ENCODE peak calls at places on chromosomes 5 and 9, in eight cellular contexts. B is heart right ventricle, C is mesenchymal stem cell, Z is psoas muscle, M is ascending aorta, N is cardiac muscle cell, U is tibial artery, A is fibroblast of lung. I is an unnamed sample. For H3K9me3, H3K27me3 and H3K36me3, the result is how much of the 10 kb centered on the place peaks cover.

GRCh38 chr9:93650448-93650847 is 74.1 kb downstream of the PHF2 start:
- DNase-seq in A (no peak), B (no peak), M (no peak), Z (peak), U (peak), N (no peak), C (no peak), I (no peak)

GRCh38 chr5:77560677-77561263 is 68.7 kb upstream of the WDR41 start:
- DNase-seq in Z (no peak), U (no peak), M (no peak), B (no peak), A (peak), C (peak), N (peak), I (no peak)

GRCh38 chr5:80953587-80953986 is 6.6 kb upstream of the RASGRF2 start:
- DNase-seq in M (no peak), U (no peak), Z (no peak), C (no peak), N (no peak), B (no peak), A (no peak), I (no peak)

GRCh38 chr5:134851307-134851923 is 5.6 kb downstream of the C5orf24 start:
- DNase-seq in N (peak), Z (no peak), M (no peak), A (peak), B (no peak), U (no peak), C (peak), I (no peak)

GRCh38 chr5:163434410-163434866 is 3.0 kb upstream of the CCNG1 start:
- DNase-seq in U (no peak), N (peak), C (peak), Z (no peak), A (no peak), B (no peak), M (no peak), I (no peak)

GRCh38 chr9:134663753-134664415 is 22.3 kb downstream of the COL5A1 start:
- DNase-seq in C (no peak), A (no peak), B (no peak), U (no peak), N (no peak), Z (no peak), M (no peak), I (no peak)

GRCh38 chr5:134794136-134794535 is 35.6 kb downstream of the DDX46 start:
- DNase-seq in N (peak), U (no peak), C (peak), B (no peak), Z (no peak), A (no peak), M (no peak), I (no peak)

GRCh38 chr5:6748142-6748541 is 34.9 kb downstream of the TENT4A start:
- DNase-seq in C (no peak), A (no peak), Z (peak), M (no peak), N (no peak), U (no peak), B (no peak), I (no peak)

GRCh38 chr5:74538206-74538661 is 102.3 kb downstream of the ENC1 start:
- DNase-seq in C (peak), N (peak), Z (peak), M (peak), U (peak), A (peak), B (peak), I (no peak)

GRCh38 chr5:120096413-120096812 is 367.7 kb upstream of the PRR16 start:
- DNase-seq in M (no peak), N (peak), C (peak), A (peak), Z (no peak), B (no peak), U (no peak), I (no peak)

GRCh38 chr5:118354806-118355205 is 633.5 kb downstream of the DTWD2 start:
- DNase-seq in U (no peak), C (no peak), N (no peak), Z (no peak), B (no peak), A (peak), M (no peak), I (no peak)

GRCh38 chr5:6704361-6704851 is 8.8 kb upstream of the TENT4A start:
- DNase-seq in Z (peak), C (peak), B (peak), A (peak), N (peak), U (no peak), M (peak), I (peak)

GRCh38 chr5:119333421-119333851 is 22.4 kb upstream of the TNFAIP8 start:
- DNase-seq in C (no peak), A (no peak), N (no peak), U (no peak), B (no peak), M (no peak), Z (no peak), I (no peak)

GRCh38 chr9:118533850-118534249 is 829.6 kb downstream of the TLR4 start:
- DNase-seq in U (no peak), Z (no peak), A (no peak), B (no peak), M (no peak), N (no peak), C (no peak), I (no peak)

GRCh38 chr5:133236541-133236951 is 184.7 kb downstream of the HSPA4 start:
- DNase-seq in N (no peak), A (no peak), B (no peak), M (no peak), Z (no peak), U (no peak), C (no peak), I (no peak)

GRCh38 chr5:150448960-150449490 is 514 bp downstream of the RPS14 start:
- DNase-seq in C (peak), N (no peak), A (no peak), Z (no peak), B (no peak), M (no peak), U (no peak), I (no peak)

GRCh38 chr5:159519365-159519764 is 189.1 kb upstream of the IL12B start:
- DNase-seq in M (no peak), B (no peak), A (no peak), Z (no peak), C (no peak), N (no peak), U (peak), I (no peak)

GRCh38 chr5:91864902-91865420 is 481.8 kb upstream of the ARRDC3 start:
- DNase-seq in C (no peak), B (no peak), U (no peak), A (peak), M (no peak), Z (no peak), N (no peak), I (no peak)

GRCh38 chr5:40832345-40832744 is 2.7 kb downstream of the RPL37 start:
- DNase-seq in N (no peak), U (no peak), Z (no peak), A (no peak), C (no peak), B (no peak), M (no peak), I (no peak)

GRCh38 chr9:72597181-72597517 is 75.7 kb downstream of the TMC1 start:
- DNase-seq in M (no peak), N (no peak), A (no peak), C (no peak), Z (no peak), B (no peak), U (no peak), I (no peak)

GRCh38 chr5:117207088-117207668 is 632.6 kb upstream of the SEMA6A start:
- DNase-seq in A (no peak), Z (no peak), M (no peak), N (no peak), C (no peak), B (no peak), U (no peak), I (no peak)

GRCh38 chr5:157143127-157143959 is 678 bp upstream of the MED7 start:
- DNase-seq in A (no peak), U (peak), N (peak), B (peak), M (peak), Z (peak), C (no peak), I (no peak)

GRCh38 chr5:149829954-149830353 is 99.8 kb downstream of the PPARGC1B start:
- DNase-seq in M (no peak), B (no peak), Z (no peak), A (no peak), N (peak), U (no peak), C (no peak), I (no peak)

GRCh38 chr9:129398901-129399300 is 220.8 kb upstream of the IER5L start:
- DNase-seq in U (no peak), Z (no peak), N (no peak), M (no peak), C (no peak), B (no peak), A (no peak), I (no peak)

GRCh38 chr9:123568691-123569342 is 212.8 kb downstream of the CRB2 start:
- DNase-seq in N (peak), Z (no peak), M (no peak), U (no peak), A (peak), C (no peak), B (no peak), I (no peak)

GRCh38 chr5:124843596-124843899 is 97.1 kb upstream of the ZNF608 start:
- DNase-seq in A (peak), C (peak), B (no peak), Z (no peak), U (no peak), M (no peak), N (no peak), I (no peak)

GRCh38 chr9:84230355-84231136 is 110.0 kb downstream of the SLC28A3 start:
- DNase-seq in B (no peak), Z (no peak), A (peak), N (peak), C (peak), U (no peak), M (no peak), I (no peak)

GRCh38 chr5:68953885-68954617 is 139.8 kb upstream of the SLC30A5 start:
- DNase-seq in Z (no peak), B (peak), C (no peak), A (peak), M (no peak), U (no peak), N (peak), I (no peak)

GRCh38 chr9:76654575-76654974 is 109.7 kb upstream of the PCA3 start:
- DNase-seq in U (no peak), A (peak), Z (no peak), B (no peak), M (no peak), C (peak), N (peak), I (no peak)

GRCh38 chr5:127228540-127229184 is 61.9 kb upstream of the MEGF10 start:
- DNase-seq in U (no peak), A (no peak), C (peak), Z (no peak), M (no peak), B (no peak), N (no peak), I (no peak)

GRCh38 chr5:89556215-89557009 is 673.4 kb upstream of the MEF2C start:
- DNase-seq in C (peak), Z (no peak), U (no peak), N (peak), B (no peak), M (no peak), A (peak), I (no peak)

GRCh38 chr5:10222326-10222725 is 27.4 kb downstream of the ATPSCKMT start:
- DNase-seq in Z (no peak), U (no peak), N (no peak), B (no peak), M (no peak), A (peak), C (no peak), I (no peak)

GRCh38 chr9:4769321-4770080 is 23.2 kb upstream of the RCL1 start:
- DNase-seq in C (no peak), U (no peak), N (peak), B (no peak), A (no peak), Z (no peak), M (no peak), I (no peak)

GRCh38 chr5:43456556-43456955 is 27.1 kb downstream of the TMEM267 start:
- DNase-seq in U (no peak), B (no peak), M (no peak), N (no peak), A (no peak), C (no peak), Z (no peak), I (no peak)

GRCh38 chr9:86562691-86563090 is 208.5 kb upstream of the TUT7 start:
- DNase-seq in N (no peak), Z (no peak), U (no peak), A (no peak), C (no peak), B (no peak), M (no peak), I (no peak)

GRCh38 chr9:133050781-133051180 is 11.0 kb upstream of the CEL start:
- DNase-seq in M (no peak), B (no peak), N (no peak), A (no peak), U (no peak), Z (no peak), C (no peak), I (no peak)

GRCh38 chr5:167945542-167946384 is 345.7 kb upstream of the WWC1 start:
- DNase-seq in U (no peak), Z (peak), C (peak), A (peak), N (peak), B (peak), M (no peak), I (peak)

GRCh38 chr9:82961504-82962125 is 101.3 kb downstream of the RASEF start:
- DNase-seq in M (no peak), A (peak), N (peak), B (peak), C (peak), Z (peak), U (peak), I (no peak)

GRCh38 chr5:134462047-134462575 is 50.4 kb upstream of the CDKN2AIPNL start:
- DNase-seq in U (no peak), C (no peak), M (no peak), Z (peak), A (no peak), B (no peak), N (no peak), I (no peak)

GRCh38 chr9:94907246-94907936 is 180.9 kb downstream of the AOPEP start:
- DNase-seq in U (no peak), M (no peak), Z (no peak), A (no peak), C (no peak), N (no peak), B (peak), I (no peak)

GRCh38 chr5:28012538-28012937 is 974.2 kb upstream of the CDH9 start:
- DNase-seq in M (no peak), B (no peak), U (no peak), C (no peak), Z (no peak), A (no peak), N (no peak), I (no peak)
- H3K9me3 ChIP-seq in M (under half), B (under half), U (under half), C (half or more), Z (under half), A (under half), N (under half), I (under half)

DNA sequence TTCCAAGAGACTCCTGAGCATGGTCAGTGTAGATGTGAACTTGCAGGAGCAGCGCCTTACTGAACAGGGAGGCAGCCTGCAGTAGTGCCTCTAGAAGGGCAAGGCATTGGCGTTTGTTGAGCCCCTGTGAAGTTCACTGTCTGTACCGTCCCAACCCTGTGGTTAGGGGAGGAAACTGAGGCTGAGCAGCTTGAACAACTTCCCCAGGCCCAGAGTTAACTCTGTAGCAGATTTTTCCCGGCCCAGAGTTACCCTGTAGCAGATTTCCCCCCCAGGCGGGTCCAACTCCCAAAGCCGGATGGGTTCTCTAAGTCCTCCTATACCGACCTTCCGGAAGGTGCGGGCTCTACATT is 9.6 kb downstream of the LMX1B start:
- DNase-seq in A (no peak), U (no peak), N (no peak), M (no peak), Z (no peak), B (no peak), C (no peak), I (no peak)
- H3K27me3 ChIP-seq in A (half or more), U (under half), N (half or more), M (under half), Z (half or more), B (half or more), C (half or more), I (under half)

GRCh38 chr5:177520906-177521513 is 4.2 kb upstream of the DDX41 start:
- DNase-seq in C (no peak), Z (peak), M (no peak), A (no peak), B (no peak), N (no peak), U (no peak), I (no peak)
- H3K36me3 ChIP-seq in C (half or more), Z (half or more), M (half or more), A (under half), B (half or more), N (under half), U (half or more), I (half or more)

GRCh38 chr5:179079165-179079987 is 19.2 kb downstream of the ZNF354C start:
- DNase-seq in Z (no peak), A (no peak), N (no peak), B (no peak), M (no peak), C (peak), U (no peak), I (no peak)

DNA sequence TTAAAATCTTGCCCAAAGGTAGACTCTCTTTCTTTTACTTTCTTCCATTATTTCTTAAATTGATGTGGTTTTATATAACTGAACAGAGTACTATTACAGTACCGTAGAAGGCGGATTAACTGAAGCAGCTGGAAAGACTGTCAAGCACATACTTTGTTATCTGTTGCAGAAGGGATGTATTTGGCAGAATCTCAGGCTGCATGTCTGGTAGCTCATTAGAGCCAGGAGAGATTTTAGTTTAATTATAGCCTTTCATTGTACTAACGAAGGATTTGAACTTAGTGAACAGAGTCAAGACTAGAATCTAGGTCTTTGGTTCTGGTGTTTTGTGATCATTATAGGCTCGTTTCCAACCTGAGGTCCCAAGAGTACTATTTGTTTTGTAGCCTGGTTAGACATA is 20.6 kb downstream of the ZNF354C start:
- DNase-seq in U (no peak), B (no peak), C (no peak), A (no peak), Z (no peak), M (no peak), N (no peak), I (no peak)
- H3K9me3 ChIP-seq in U (half or more), B (half or more), C (half or more), A (under half), Z (half or more), M (half or more), N (under half), I (half or more)